ENCODE peak calls at places on chromosome 9, in ten cellular contexts. One of them, this sample, is unnamed.

GRCh38 chr9:102779341-102779740 is 215.8 kb upstream of the CYLC2 start:
- DNase-seq in RWPE1: peak
- DNase-seq in astrocyte of the spinal cord: peak
- DNase-seq in KBM-7: no peak
- DNase-seq in GDM1: no peak
- DNase-seq in heart left ventricle: no peak
- DNase-seq in foreskin fibroblast: no peak
- DNase-seq in NCI-H1105 treated with DMSO at 0.1 percent for 48 hours: no peak
- DNase-seq in NCI-H524: no peak
- DNase-seq in iPS-NIHi11: no peak
- DNase-seq in this sample: no peak

GRCh38 chr9:113536166-113536482 is 72.6 kb downstream of the RGS3 start:
- DNase-seq in RWPE1: no peak
- DNase-seq in astrocyte of the spinal cord: no peak
- DNase-seq in KBM-7: no peak
- DNase-seq in GDM1: no peak
- DNase-seq in heart left ventricle: no peak
- DNase-seq in foreskin fibroblast: no peak
- DNase-seq in NCI-H1105 treated with DMSO at 0.1 percent for 48 hours: no peak
- DNase-seq in NCI-H524: no peak
- DNase-seq in iPS-NIHi11: peak
- DNase-seq in this sample: no peak

GRCh38 chr9:124779368-124780059 is 2.6 kb downstream of the OLFML2A start:
- DNase-seq in RWPE1: peak
- DNase-seq in astrocyte of the spinal cord: peak
- DNase-seq in KBM-7: no peak
- DNase-seq in GDM1: no peak
- DNase-seq in heart left ventricle: no peak
- DNase-seq in foreskin fibroblast: peak
- DNase-seq in NCI-H1105 treated with DMSO at 0.1 percent for 48 hours: no peak
- DNase-seq in NCI-H524: no peak
- DNase-seq in iPS-NIHi11: peak
- DNase-seq in this sample: no peak

GRCh38 chr9:136975624-136976023 is 1.7 kb upstream of the PTGDS start:
- DNase-seq in RWPE1: no peak
- DNase-seq in astrocyte of the spinal cord: peak
- DNase-seq in KBM-7: peak
- DNase-seq in GDM1: no peak
- DNase-seq in heart left ventricle: peak
- DNase-seq in foreskin fibroblast: no peak
- DNase-seq in NCI-H1105 treated with DMSO at 0.1 percent for 48 hours: no peak
- DNase-seq in NCI-H524: no peak
- DNase-seq in iPS-NIHi11: peak
- DNase-seq in this sample: no peak

GRCh38 chr9:33818832-33819500 is 2.0 kb downstream of the UBE2R2 start:
- DNase-seq in RWPE1: peak
- DNase-seq in astrocyte of the spinal cord: peak
- DNase-seq in KBM-7: no peak
- DNase-seq in GDM1: no peak
- DNase-seq in heart left ventricle: no peak
- DNase-seq in foreskin fibroblast: peak
- DNase-seq in NCI-H1105 treated with DMSO at 0.1 percent for 48 hours: no peak
- DNase-seq in NCI-H524: no peak
- DNase-seq in iPS-NIHi11: no peak
- DNase-seq in this sample: no peak

GRCh38 chr9:105833271-105833975 is 139.1 kb downstream of the TMEM38B start:
- DNase-seq in RWPE1: no peak
- DNase-seq in astrocyte of the spinal cord: no peak
- DNase-seq in KBM-7: no peak
- DNase-seq in GDM1: no peak
- DNase-seq in heart left ventricle: no peak
- DNase-seq in foreskin fibroblast: no peak
- DNase-seq in NCI-H1105 treated with DMSO at 0.1 percent for 48 hours: no peak
- DNase-seq in NCI-H524: no peak
- DNase-seq in iPS-NIHi11: no peak
- DNase-seq in this sample: no peak

GRCh38 chr9:84485539-84485938 is 145.0 kb upstream of the SLC28A3 start:
- DNase-seq in RWPE1: peak
- DNase-seq in astrocyte of the spinal cord: no peak
- DNase-seq in KBM-7: no peak
- DNase-seq in GDM1: no peak
- DNase-seq in heart left ventricle: no peak
- DNase-seq in foreskin fibroblast: no peak
- DNase-seq in NCI-H1105 treated with DMSO at 0.1 percent for 48 hours: no peak
- DNase-seq in NCI-H524: no peak
- DNase-seq in iPS-NIHi11: no peak
- DNase-seq in this sample: no peak

GRCh38 chr9:124854161-124854560 is 901 bp downstream of the WDR38 start:
- DNase-seq in RWPE1: no peak
- DNase-seq in astrocyte of the spinal cord: no peak
- DNase-seq in KBM-7: no peak
- DNase-seq in GDM1: no peak
- DNase-seq in heart left ventricle: no peak
- DNase-seq in foreskin fibroblast: no peak
- DNase-seq in NCI-H1105 treated with DMSO at 0.1 percent for 48 hours: no peak
- DNase-seq in NCI-H524: no peak
- DNase-seq in iPS-NIHi11: no peak
- DNase-seq in this sample: no peak

GRCh38 chr9:133777111-133777791 is 39.1 kb upstream of the SARDH start:
- DNase-seq in RWPE1: no peak
- DNase-seq in astrocyte of the spinal cord: no peak
- DNase-seq in KBM-7: no peak
- DNase-seq in GDM1: no peak
- DNase-seq in heart left ventricle: peak
- DNase-seq in foreskin fibroblast: no peak
- DNase-seq in NCI-H1105 treated with DMSO at 0.1 percent for 48 hours: no peak
- DNase-seq in NCI-H524: no peak
- DNase-seq in iPS-NIHi11: no peak
- DNase-seq in this sample: no peak